ENCODE peak calls at places on chromosome 21, in four cellular contexts. D, L, C and G are unnamed samples.

GRCh38 chr21:45574691-45575090 is 32.5 kb upstream of the SLC19A1 start:
- DNase-seq in D (no peak), L (no peak), C (no peak), G (no peak)

GRCh38 chr21:46322351-46323226 is 1.1 kb downstream of the C21orf58 start:
- DNase-seq in D (peak), L (peak), C (peak), G (no peak)

GRCh38 chr21:46515109-46515508 is 56.4 kb downstream of the DIP2A start:
- DNase-seq in D (peak), L (peak), C (no peak), G (no peak)

GRCh38 chr21:44567481-44568171 is 5.9 kb upstream of the KRTAP10-4 start:
- DNase-seq in D (no peak), L (no peak), C (no peak), G (no peak)

GRCh38 chr21:46145840-46146691 is 9.3 kb downstream of the FTCD start:
- DNase-seq in D (no peak), L (no peak), C (no peak), G (no peak)

GRCh38 chr21:36728371-36729111 is 29.6 kb downstream of the SIM2 start:
- DNase-seq in D (no peak), L (no peak), C (no peak), G (no peak)

GRCh38 chr21:43758132-43758619 is 17.9 kb downstream of the CSTB start:
- DNase-seq in D (peak), L (peak), C (no peak), G (no peak)

GRCh38 chr21:17829472-17829871 is 10.3 kb upstream of the C21orf91 start:
- DNase-seq in D (peak), L (peak), C (no peak), G (peak)

GRCh38 chr21:46550511-46550941 is 54.4 kb downstream of the S100B start:
- DNase-seq in D (no peak), L (no peak), C (no peak), G (no peak)

GRCh38 chr21:43345746-43346409 is 81.1 kb downstream of the SIK1 start:
- DNase-seq in D (peak), L (peak), C (no peak), G (no peak)

GRCh38 chr21:45078371-45078770 is 4.0 kb downstream of the ADARB1 start:
- DNase-seq in D (no peak), L (no peak), C (no peak), G (no peak)

GRCh38 chr21:38166214-38166547 is 90.6 kb upstream of the KCNJ15 start:
- DNase-seq in D (no peak), L (no peak), C (no peak), G (no peak)

GRCh38 chr21:34928637-34929036 is 120.5 kb downstream of the RUNX1 start:
- DNase-seq in D (no peak), L (no peak), C (no peak), G (no peak)

GRCh38 chr21:34925597-34925996 is 123.5 kb downstream of the RUNX1 start:
- DNase-seq in D (no peak), L (no peak), C (no peak), G (no peak)

GRCh38 chr21:34924767-34925425 is 124.2 kb downstream of the RUNX1 start:
- DNase-seq in D (no peak), L (no peak), C (no peak), G (no peak)

GRCh38 chr21:34924194-34924593 is 124.9 kb downstream of the RUNX1 start:
- DNase-seq in D (no peak), L (no peak), C (no peak), G (no peak)

DNA sequence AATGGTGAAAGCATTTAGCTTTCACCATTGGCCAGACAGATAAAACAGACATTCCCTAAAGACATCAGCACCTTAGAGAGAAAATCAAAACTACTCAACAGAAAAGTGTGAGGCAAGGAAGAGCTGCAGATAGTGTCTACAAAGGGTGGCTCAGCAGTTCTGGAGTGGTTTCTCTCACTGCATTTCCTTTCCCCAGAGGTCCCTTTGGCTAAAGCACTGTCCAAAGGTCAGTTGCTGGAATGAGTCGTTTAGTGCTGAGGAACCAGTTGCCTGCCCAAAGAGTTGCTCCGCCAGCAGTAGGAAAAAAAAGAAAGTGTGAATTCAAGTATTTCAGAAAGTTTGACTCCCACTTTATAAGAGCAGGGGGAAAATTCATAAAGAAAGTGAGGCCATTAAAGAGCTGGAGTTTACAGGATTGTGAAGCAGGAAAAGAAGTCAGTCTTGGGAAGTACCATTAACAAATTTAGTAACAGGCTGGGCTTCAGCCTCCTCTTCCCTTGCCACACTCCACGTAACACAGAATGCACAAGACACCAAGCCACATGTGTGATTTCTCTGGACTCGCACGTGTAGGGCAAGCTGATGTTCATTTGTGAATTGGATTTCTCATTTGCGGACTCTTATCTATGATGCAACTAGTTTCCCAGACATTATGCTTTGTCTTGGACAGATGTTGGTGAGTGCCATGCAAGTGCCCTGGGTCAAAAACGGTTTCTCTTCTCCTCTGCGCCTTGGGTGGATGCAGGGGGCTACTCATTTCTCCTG is 122.1 kb downstream of the RUNX1 start:
- DNase-seq in D (peak), L (peak), C (no peak), G (no peak)
- TF ChIP-seq CTCF in D (no peak), L (no peak), C (no peak), G (no peak)

DNA sequence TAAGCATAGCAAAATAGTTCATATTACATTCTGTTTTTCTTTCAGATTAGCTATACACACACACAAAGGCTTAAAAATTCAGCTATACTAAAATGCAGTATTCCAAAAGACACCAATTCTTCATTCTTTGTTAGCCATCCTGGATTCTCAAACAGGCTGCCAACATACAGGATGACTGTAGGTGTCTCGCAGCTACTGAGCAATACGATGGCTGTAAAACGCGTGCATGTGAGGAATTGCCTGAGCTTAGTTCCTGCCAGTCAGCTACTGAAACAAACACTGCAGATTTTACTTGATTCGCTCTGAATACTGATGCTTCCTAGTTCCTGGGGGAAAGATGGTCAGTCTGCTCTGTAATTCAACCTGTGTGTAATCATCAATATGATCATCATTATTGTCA is 24.7 kb upstream of the HMGN1 start:
- DNase-seq in D (peak), L (peak), C (peak), G (no peak)
- TF ChIP-seq CTCF in D (peak), L (peak), C (no peak), G (peak)

GRCh38 chr21:16070207-16070651 is 340.4 kb downstream of the USP25 start:
- DNase-seq in D (peak), L (no peak), C (no peak), G (no peak)
- TF ChIP-seq CTCF in D (peak), L (no peak), C (no peak), G (peak)

DNA sequence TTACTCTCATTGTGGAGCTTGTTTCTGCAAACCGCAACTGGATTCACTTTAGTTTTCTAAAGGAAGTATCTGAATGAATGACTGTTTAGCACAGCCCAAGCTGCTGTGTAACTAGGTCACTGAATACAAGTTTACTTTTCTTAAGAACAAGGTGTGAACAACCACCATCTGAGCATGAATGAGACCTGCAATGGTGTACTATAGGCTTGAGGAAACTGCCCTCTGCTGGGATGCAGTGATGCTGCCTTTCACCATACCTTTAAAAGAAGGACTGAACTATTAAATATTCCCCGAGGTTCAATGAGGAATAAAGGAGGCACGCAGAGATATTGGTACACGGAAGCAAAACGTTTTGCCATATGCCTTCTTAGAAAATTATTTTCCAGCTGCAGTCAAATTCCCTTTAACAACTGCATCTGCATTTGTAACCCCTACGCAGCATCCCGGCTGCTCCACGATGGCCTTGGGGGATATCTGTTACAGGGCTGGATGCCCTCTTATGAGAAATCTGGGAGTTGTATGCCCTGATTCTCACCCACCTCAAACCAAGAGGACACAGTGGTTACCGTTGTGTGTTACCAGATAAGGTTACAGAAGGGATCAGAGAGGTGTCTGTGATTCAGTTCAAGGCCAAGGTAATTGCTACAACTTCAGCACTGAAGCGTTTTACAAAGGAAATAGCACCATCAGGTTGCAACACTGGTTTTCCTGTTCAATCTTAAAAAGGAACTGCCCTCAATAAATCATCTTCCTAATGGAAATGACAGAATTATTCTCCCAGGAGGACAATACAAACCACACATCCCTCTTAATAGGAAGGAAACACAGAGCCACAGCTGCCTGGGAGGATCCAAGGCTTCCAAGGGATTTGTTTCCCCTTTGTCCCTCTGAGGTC is 470.5 kb downstream of the LTN1 start:
- DNase-seq in D (peak), L (peak), C (peak), G (no peak)
- TF ChIP-seq CTCF in D (peak), L (peak), C (no peak), G (peak)

GRCh38 chr21:27212444-27212843 is 245.6 kb upstream of the ADAMTS5 start:
- DNase-seq in D (no peak), L (no peak), C (no peak), G (no peak)

GRCh38 chr21:27219068-27219467 is 252.2 kb upstream of the ADAMTS5 start:
- DNase-seq in D (peak), L (peak), C (no peak), G (no peak)

DNA sequence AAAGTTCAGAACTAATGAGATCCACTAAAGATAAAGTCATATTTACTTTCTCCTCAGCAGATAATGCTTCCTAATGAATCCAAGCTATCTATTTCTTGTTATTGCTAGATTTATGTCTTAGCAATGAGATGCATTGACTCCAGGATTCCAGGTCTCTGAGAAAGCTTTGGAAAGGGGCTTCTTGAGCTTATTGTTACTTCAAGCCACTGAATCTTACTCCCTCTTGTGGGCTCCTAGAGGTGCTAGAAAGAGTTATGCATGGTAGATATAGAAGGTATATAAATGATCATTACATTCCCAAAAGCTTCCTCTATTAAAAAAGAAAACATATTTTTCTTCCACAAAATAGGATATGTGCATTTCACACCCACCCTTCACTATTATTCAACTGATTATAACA is 246.4 kb upstream of the ADAMTS5 start:
- DNase-seq in D (no peak), L (peak), C (no peak), G (no peak)
- TF ChIP-seq CTCF in D (peak), L (peak), C (no peak), G (peak)

GRCh38 chr21:41289431-41289830 is 27.2 kb upstream of the FAM3B start:
- DNase-seq in D (no peak), L (no peak), C (no peak), G (no peak)
- TF ChIP-seq CTCF in D (no peak), L (no peak), C (no peak), G (no peak)

DNA sequence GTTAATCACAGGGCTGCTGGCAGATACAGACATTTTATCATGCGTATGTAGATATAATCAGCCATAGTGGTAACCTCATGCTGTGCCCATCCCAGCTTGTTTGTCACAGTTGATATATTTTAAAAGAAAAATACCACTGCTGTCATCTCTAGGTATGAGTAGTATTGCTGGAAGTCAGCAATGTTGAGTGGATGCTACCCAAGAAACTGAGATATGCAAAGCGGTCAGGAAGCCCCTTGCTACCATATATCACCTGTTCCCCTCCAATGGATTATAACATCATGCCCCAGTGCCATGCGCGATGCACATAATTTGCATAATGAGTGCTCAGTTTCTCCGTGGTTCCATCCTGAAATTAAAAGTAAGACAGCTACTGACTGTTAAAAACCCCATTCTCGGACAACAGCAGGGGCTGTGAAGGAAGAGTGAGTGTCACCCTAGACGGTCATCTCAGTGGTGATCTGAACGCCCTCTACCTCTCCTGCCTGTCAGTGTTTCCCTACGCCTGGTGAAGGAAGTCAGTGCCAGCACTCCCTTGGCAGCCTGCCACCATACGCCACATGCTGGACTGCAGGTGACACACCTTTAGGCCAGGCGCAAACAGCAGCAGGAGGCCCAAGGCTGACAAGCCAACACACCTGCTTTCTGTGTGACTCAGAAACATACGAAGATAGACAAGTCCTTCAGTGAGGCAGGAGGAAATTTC is 2.7 kb downstream of the IL10RB start:
- DNase-seq in D (no peak), L (no peak), C (no peak), G (no peak)
- TF ChIP-seq CTCF in D (no peak), L (no peak), C (no peak), G (no peak)